ENCODE peak calls at places on chromosomes 12 and 14, in seven cellular contexts. One of them, this sample, is unnamed.
A peak's percentile ranks its signal among the peaks of the same experiment; 100 is the strongest.

GRCh38 chr12:49482095-49483051 is 56.5 kb upstream of the KCNH3 start:
- DNase-seq in CD8-positive, alpha-beta memory T cell: no peak
- DNase-seq in K562: no peak
- DNase-seq in AG04450: no peak
- DNase-seq in OCI-LY7: no peak
- DNase-seq in hepatocyte: no peak
- DNase-seq in CD4-positive, alpha-beta T cell: no peak
- DNase-seq in this sample: no peak

GRCh38 chr12:100718212-100718611 is 76.4 kb upstream of the ANO4 start:
- DNase-seq in CD8-positive, alpha-beta memory T cell: no peak
- DNase-seq in K562: no peak
- DNase-seq in AG04450: no peak
- DNase-seq in OCI-LY7: no peak
- DNase-seq in hepatocyte: no peak
- DNase-seq in CD4-positive, alpha-beta T cell: no peak
- DNase-seq in this sample: no peak

GRCh38 chr12:29164477-29165163 is 15.5 kb downstream of the FAR2 start:
- DNase-seq in CD8-positive, alpha-beta memory T cell: no peak
- DNase-seq in K562: peak; percentile 44
- DNase-seq in AG04450: no peak
- DNase-seq in OCI-LY7: peak; percentile 49
- DNase-seq in hepatocyte: peak; percentile 46
- DNase-seq in CD4-positive, alpha-beta T cell: no peak
- DNase-seq in this sample: peak; percentile 12

GRCh38 chr12:10361084-10361483 is 28.8 kb downstream of the KLRK1 start:
- DNase-seq in CD8-positive, alpha-beta memory T cell: no peak
- DNase-seq in K562: no peak
- DNase-seq in AG04450: no peak
- DNase-seq in OCI-LY7: no peak
- DNase-seq in hepatocyte: no peak
- DNase-seq in CD4-positive, alpha-beta T cell: no peak
- DNase-seq in this sample: peak; percentile 96

GRCh38 chr14:58898655-58899316 is 261.0 kb downstream of the DACT1 start:
- DNase-seq in CD8-positive, alpha-beta memory T cell: no peak
- DNase-seq in K562: no peak
- DNase-seq in AG04450: peak; percentile 71
- DNase-seq in OCI-LY7: no peak
- DNase-seq in hepatocyte: no peak
- DNase-seq in CD4-positive, alpha-beta T cell: no peak
- DNase-seq in this sample: peak; percentile 65

GRCh38 chr14:100605230-100605629 is 18.0 kb upstream of the BEGAIN start:
- DNase-seq in CD8-positive, alpha-beta memory T cell: no peak
- DNase-seq in K562: no peak
- DNase-seq in AG04450: no peak
- DNase-seq in OCI-LY7: no peak
- DNase-seq in hepatocyte: no peak
- DNase-seq in CD4-positive, alpha-beta T cell: no peak
- DNase-seq in this sample: no peak

GRCh38 chr12:109153711-109154434 is 37.5 kb downstream of the ACACB start:
- DNase-seq in CD8-positive, alpha-beta memory T cell: no peak
- DNase-seq in K562: peak; percentile 29
- DNase-seq in AG04450: no peak
- DNase-seq in OCI-LY7: no peak
- DNase-seq in hepatocyte: peak; percentile 46
- DNase-seq in CD4-positive, alpha-beta T cell: no peak
- DNase-seq in this sample: no peak

GRCh38 chr14:104288272-104288671 is 149.9 kb downstream of the KIF26A start:
- DNase-seq in CD8-positive, alpha-beta memory T cell: no peak
- DNase-seq in K562: no peak
- DNase-seq in AG04450: no peak
- DNase-seq in OCI-LY7: no peak
- DNase-seq in hepatocyte: no peak
- DNase-seq in CD4-positive, alpha-beta T cell: no peak
- DNase-seq in this sample: no peak

GRCh38 chr14:65131176-65131765 is 29.0 kb upstream of the MAX start:
- DNase-seq in CD8-positive, alpha-beta memory T cell: no peak
- DNase-seq in K562: no peak
- DNase-seq in AG04450: peak; percentile 39
- DNase-seq in OCI-LY7: no peak
- DNase-seq in hepatocyte: peak; percentile 75
- DNase-seq in CD4-positive, alpha-beta T cell: no peak
- DNase-seq in this sample: peak; percentile 95

GRCh38 chr12:94100254-94100653 is 48.1 kb upstream of the PLXNC1 start:
- DNase-seq in CD8-positive, alpha-beta memory T cell: no peak
- DNase-seq in K562: peak; percentile 65
- DNase-seq in AG04450: no peak
- DNase-seq in OCI-LY7: no peak
- DNase-seq in hepatocyte: peak; percentile 53
- DNase-seq in CD4-positive, alpha-beta T cell: no peak
- DNase-seq in this sample: peak; percentile 86

GRCh38 chr12:50620050-50620974 is 115.5 kb downstream of the DIP2B start:
- DNase-seq in CD8-positive, alpha-beta memory T cell: no peak
- DNase-seq in K562: no peak
- DNase-seq in AG04450: no peak
- DNase-seq in OCI-LY7: no peak
- DNase-seq in hepatocyte: peak; percentile 63
- DNase-seq in CD4-positive, alpha-beta T cell: no peak
- DNase-seq in this sample: peak; percentile 54

GRCh38 chr12:127550271-127550670 is 716.7 kb upstream of the TMEM132C start:
- DNase-seq in CD8-positive, alpha-beta memory T cell: no peak
- DNase-seq in K562: no peak
- DNase-seq in AG04450: no peak
- DNase-seq in OCI-LY7: no peak
- DNase-seq in hepatocyte: no peak
- DNase-seq in CD4-positive, alpha-beta T cell: no peak
- DNase-seq in this sample: no peak

GRCh38 chr14:93017341-93017797 is 94.4 kb downstream of the CHGA start:
- DNase-seq in CD8-positive, alpha-beta memory T cell: no peak
- DNase-seq in K562: no peak
- DNase-seq in AG04450: no peak
- DNase-seq in OCI-LY7: no peak
- DNase-seq in hepatocyte: no peak
- DNase-seq in CD4-positive, alpha-beta T cell: no peak
- DNase-seq in this sample: no peak

GRCh38 chr14:88791629-88792571 is 853 bp downstream of the EML5 start:
- DNase-seq in CD8-positive, alpha-beta memory T cell: no peak
- DNase-seq in K562: no peak
- DNase-seq in AG04450: no peak
- DNase-seq in OCI-LY7: peak; percentile 9
- DNase-seq in hepatocyte: peak; percentile 15
- DNase-seq in CD4-positive, alpha-beta T cell: peak; percentile 9
- DNase-seq in this sample: no peak

DNA sequence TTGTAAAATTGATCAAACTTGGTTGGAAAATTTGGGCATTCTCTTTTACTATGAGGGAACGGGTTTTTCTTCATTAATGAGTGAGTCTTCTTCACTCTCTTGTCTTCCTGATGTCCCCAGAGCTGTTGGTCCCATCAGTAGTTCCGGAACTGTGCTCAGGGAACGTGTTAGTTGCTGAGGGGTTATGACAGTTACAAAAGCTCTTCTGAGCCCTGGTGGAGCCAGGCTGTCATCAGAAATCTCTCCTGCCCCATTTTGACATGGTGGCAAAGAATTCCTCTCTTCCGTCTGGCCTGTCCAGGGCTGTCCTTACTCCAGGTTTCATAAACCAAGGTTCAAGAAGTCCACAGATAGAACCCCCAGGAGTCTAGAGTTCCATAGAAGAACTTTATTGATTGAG is 208.5 kb downstream of the SLC41A2 start:
- DNase-seq in CD8-positive, alpha-beta memory T cell: no peak
- DNase-seq in K562: no peak
- DNase-seq in AG04450: no peak
- DNase-seq in OCI-LY7: no peak
- DNase-seq in hepatocyte: no peak
- DNase-seq in CD4-positive, alpha-beta T cell: no peak
- DNase-seq in this sample: no peak
- H3K27ac ChIP-seq in CD8-positive, alpha-beta memory T cell: no peak overlapping the region
- H3K27ac ChIP-seq in K562: no peak overlapping the region
- H3K27ac ChIP-seq in AG04450: no peak overlapping the region
- H3K27ac ChIP-seq in OCI-LY7: no peak overlapping the region
- H3K27ac ChIP-seq in hepatocyte: no peak overlapping the region
- H3K27ac ChIP-seq in CD4-positive, alpha-beta T cell: no peak overlapping the region
- H3K27ac ChIP-seq in this sample: peak overlapping the region; percentile 1

GRCh38 chr12:122001379-122002209 is 20.1 kb upstream of the BCL7A start:
- DNase-seq in CD8-positive, alpha-beta memory T cell: no peak
- DNase-seq in K562: no peak
- DNase-seq in AG04450: no peak
- DNase-seq in OCI-LY7: no peak
- DNase-seq in hepatocyte: no peak
- DNase-seq in CD4-positive, alpha-beta T cell: no peak
- DNase-seq in this sample: peak; percentile 89
- H3K27ac ChIP-seq in CD8-positive, alpha-beta memory T cell: no peak overlapping the region
- H3K27ac ChIP-seq in K562: no peak overlapping the region
- H3K27ac ChIP-seq in AG04450: no peak overlapping the region
- H3K27ac ChIP-seq in OCI-LY7: peak overlapping the region; percentile 100
- H3K27ac ChIP-seq in hepatocyte: no peak overlapping the region
- H3K27ac ChIP-seq in CD4-positive, alpha-beta T cell: no peak overlapping the region
- H3K27ac ChIP-seq in this sample: peak overlapping the region; percentile 78

GRCh38 chr12:26046203-26046602 is 78.6 kb downstream of the BHLHE41 start:
- DNase-seq in CD8-positive, alpha-beta memory T cell: no peak
- DNase-seq in K562: no peak
- DNase-seq in AG04450: no peak
- DNase-seq in OCI-LY7: no peak
- DNase-seq in hepatocyte: no peak
- DNase-seq in CD4-positive, alpha-beta T cell: no peak
- DNase-seq in this sample: no peak
- H3K27ac ChIP-seq in CD8-positive, alpha-beta memory T cell: no peak overlapping the region
- H3K27ac ChIP-seq in K562: no peak overlapping the region
- H3K27ac ChIP-seq in AG04450: no peak overlapping the region
- H3K27ac ChIP-seq in OCI-LY7: no peak overlapping the region
- H3K27ac ChIP-seq in hepatocyte: no peak overlapping the region
- H3K27ac ChIP-seq in CD4-positive, alpha-beta T cell: no peak overlapping the region
- H3K27ac ChIP-seq in this sample: no peak overlapping the region

DNA sequence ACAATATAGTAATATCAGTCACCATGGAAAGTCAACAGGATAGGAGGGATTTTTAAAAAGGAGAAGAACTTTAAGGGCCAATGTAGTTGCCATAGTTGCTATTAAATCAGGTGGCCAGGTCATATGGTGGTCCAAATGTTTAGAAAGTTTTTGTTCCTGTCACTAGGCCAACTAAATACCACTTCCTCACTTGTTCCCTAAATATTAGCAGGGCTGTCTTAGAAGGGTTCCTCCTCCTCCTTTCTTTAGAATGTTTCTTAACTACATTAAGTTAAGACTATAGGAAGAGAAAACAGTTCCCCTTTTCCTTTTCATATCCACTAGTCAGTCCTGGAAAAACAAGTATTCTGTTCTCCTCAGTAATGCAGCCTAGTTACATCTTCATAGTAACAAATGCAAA is 50.3 kb downstream of the MON2 start:
- DNase-seq in CD8-positive, alpha-beta memory T cell: no peak
- DNase-seq in K562: no peak
- DNase-seq in AG04450: no peak
- DNase-seq in OCI-LY7: no peak
- DNase-seq in hepatocyte: no peak
- DNase-seq in CD4-positive, alpha-beta T cell: no peak
- DNase-seq in this sample: no peak
- H3K27ac ChIP-seq in CD8-positive, alpha-beta memory T cell: no peak overlapping the region
- H3K27ac ChIP-seq in K562: no peak overlapping the region
- H3K27ac ChIP-seq in AG04450: no peak overlapping the region
- H3K27ac ChIP-seq in OCI-LY7: no peak overlapping the region
- H3K27ac ChIP-seq in hepatocyte: no peak overlapping the region
- H3K27ac ChIP-seq in CD4-positive, alpha-beta T cell: no peak overlapping the region
- H3K27ac ChIP-seq in this sample: no peak overlapping the region

GRCh38 chr14:68564236-68564825 is 228.5 kb downstream of the ZFP36L1 start:
- DNase-seq in CD8-positive, alpha-beta memory T cell: no peak
- DNase-seq in K562: no peak
- DNase-seq in AG04450: no peak
- DNase-seq in OCI-LY7: no peak
- DNase-seq in hepatocyte: no peak
- DNase-seq in CD4-positive, alpha-beta T cell: no peak
- DNase-seq in this sample: no peak
- H3K27ac ChIP-seq in CD8-positive, alpha-beta memory T cell: no peak overlapping the region
- H3K27ac ChIP-seq in K562: no peak overlapping the region
- H3K27ac ChIP-seq in AG04450: no peak overlapping the region
- H3K27ac ChIP-seq in OCI-LY7: no peak overlapping the region
- H3K27ac ChIP-seq in hepatocyte: peak overlapping the region; percentile 83
- H3K27ac ChIP-seq in CD4-positive, alpha-beta T cell: no peak overlapping the region
- H3K27ac ChIP-seq in this sample: no peak overlapping the region

GRCh38 chr12:2622460-2622859 is 172.3 kb upstream of the FKBP4 start:
- DNase-seq in CD8-positive, alpha-beta memory T cell: no peak
- DNase-seq in K562: no peak
- DNase-seq in AG04450: no peak
- DNase-seq in OCI-LY7: no peak
- DNase-seq in hepatocyte: no peak
- DNase-seq in CD4-positive, alpha-beta T cell: no peak
- DNase-seq in this sample: no peak
- H3K27ac ChIP-seq in CD8-positive, alpha-beta memory T cell: no peak overlapping the region
- H3K27ac ChIP-seq in K562: no peak overlapping the region
- H3K27ac ChIP-seq in AG04450: no peak overlapping the region
- H3K27ac ChIP-seq in OCI-LY7: no peak overlapping the region
- H3K27ac ChIP-seq in hepatocyte: no peak overlapping the region
- H3K27ac ChIP-seq in CD4-positive, alpha-beta T cell: no peak overlapping the region
- H3K27ac ChIP-seq in this sample: no peak overlapping the region

GRCh38 chr14:86464386-86464785 is 934.4 kb downstream of the FLRT2 start:
- DNase-seq in CD8-positive, alpha-beta memory T cell: no peak
- DNase-seq in K562: no peak
- DNase-seq in AG04450: no peak
- DNase-seq in OCI-LY7: no peak
- DNase-seq in hepatocyte: no peak
- DNase-seq in CD4-positive, alpha-beta T cell: no peak
- DNase-seq in this sample: no peak

GRCh38 chr14:86457729-86458128 is 927.8 kb downstream of the FLRT2 start:
- DNase-seq in CD8-positive, alpha-beta memory T cell: no peak
- DNase-seq in K562: no peak
- DNase-seq in AG04450: no peak
- DNase-seq in OCI-LY7: no peak
- DNase-seq in hepatocyte: no peak
- DNase-seq in CD4-positive, alpha-beta T cell: no peak
- DNase-seq in this sample: no peak

GRCh38 chr14:86462193-86462592 is 932.2 kb downstream of the FLRT2 start:
- DNase-seq in CD8-positive, alpha-beta memory T cell: no peak
- DNase-seq in K562: no peak
- DNase-seq in AG04450: no peak
- DNase-seq in OCI-LY7: peak; percentile 14
- DNase-seq in hepatocyte: peak; percentile 16
- DNase-seq in CD4-positive, alpha-beta T cell: no peak
- DNase-seq in this sample: no peak
- H3K27ac ChIP-seq in CD8-positive, alpha-beta memory T cell: no peak overlapping the region
- H3K27ac ChIP-seq in K562: no peak overlapping the region
- H3K27ac ChIP-seq in AG04450: no peak overlapping the region
- H3K27ac ChIP-seq in OCI-LY7: no peak overlapping the region
- H3K27ac ChIP-seq in hepatocyte: no peak overlapping the region
- H3K27ac ChIP-seq in CD4-positive, alpha-beta T cell: no peak overlapping the region
- H3K27ac ChIP-seq in this sample: no peak overlapping the region

GRCh38 chr12:64877363-64878004 is 53.0 kb downstream of the TBC1D30 start:
- DNase-seq in CD8-positive, alpha-beta memory T cell: no peak
- DNase-seq in K562: no peak
- DNase-seq in AG04450: no peak
- DNase-seq in OCI-LY7: no peak
- DNase-seq in hepatocyte: no peak
- DNase-seq in CD4-positive, alpha-beta T cell: no peak
- DNase-seq in this sample: no peak
- H3K27ac ChIP-seq in CD8-positive, alpha-beta memory T cell: no peak overlapping the region
- H3K27ac ChIP-seq in K562: no peak overlapping the region
- H3K27ac ChIP-seq in AG04450: no peak overlapping the region
- H3K27ac ChIP-seq in OCI-LY7: no peak overlapping the region
- H3K27ac ChIP-seq in hepatocyte: no peak overlapping the region
- H3K27ac ChIP-seq in CD4-positive, alpha-beta T cell: no peak overlapping the region
- H3K27ac ChIP-seq in this sample: no peak overlapping the region

This sample was measured in epithelial cell of prostate.